ENCODE peak calls at places on chromosomes 6 and 20, in five cellular contexts. One of them, this sample, is unnamed.
A peak's percentile ranks its signal among the peaks of the same experiment; 100 is the strongest.

GRCh38 chr6:88666906-88667305 is 296.5 kb downstream of the RNGTT start:
- DNase-seq in Peyer's patch: no peak
- DNase-seq in body of pancreas: no peak
- DNase-seq in fibroblast of lung: no peak
- DNase-seq in GM12878: no peak
- DNase-seq in this sample: no peak

GRCh38 chr6:92271101-92271500 is 1148.3 kb downstream of the EPHA7 start:
- DNase-seq in Peyer's patch: no peak
- DNase-seq in body of pancreas: no peak
- DNase-seq in fibroblast of lung: no peak
- DNase-seq in GM12878: no peak
- DNase-seq in this sample: no peak

GRCh38 chr20:833121-833449 is 430 bp upstream of the FAM110A start:
- DNase-seq in Peyer's patch: no peak
- DNase-seq in body of pancreas: no peak
- DNase-seq in fibroblast of lung: no peak
- DNase-seq in GM12878: no peak
- DNase-seq in this sample: no peak

GRCh38 chr6:118207947-118208346 is 300.9 kb downstream of the SLC35F1 start:
- DNase-seq in Peyer's patch: no peak
- DNase-seq in body of pancreas: no peak
- DNase-seq in fibroblast of lung: no peak
- DNase-seq in GM12878: no peak
- DNase-seq in this sample: no peak

GRCh38 chr20:59055302-59055701 is 12.7 kb upstream of the PRELID3B start:
- DNase-seq in Peyer's patch: no peak
- DNase-seq in body of pancreas: no peak
- DNase-seq in fibroblast of lung: peak; percentile 47
- DNase-seq in GM12878: no peak
- DNase-seq in this sample: no peak

GRCh38 chr20:34439168-34439567 is 76.1 kb downstream of the ITCH start:
- DNase-seq in Peyer's patch: no peak
- DNase-seq in body of pancreas: no peak
- DNase-seq in fibroblast of lung: no peak
- DNase-seq in GM12878: no peak
- DNase-seq in this sample: no peak

GRCh38 chr6:90136176-90136575 is 160.5 kb downstream of the BACH2 start:
- DNase-seq in Peyer's patch: no peak
- DNase-seq in body of pancreas: no peak
- DNase-seq in fibroblast of lung: no peak
- DNase-seq in GM12878: no peak
- DNase-seq in this sample: no peak

GRCh38 chr6:14165091-14165490 is 47.5 kb downstream of the CD83 start:
- DNase-seq in Peyer's patch: no peak
- DNase-seq in body of pancreas: no peak
- DNase-seq in fibroblast of lung: peak; percentile 68
- DNase-seq in GM12878: no peak
- DNase-seq in this sample: no peak

GRCh38 chr20:41476446-41476845 is 109.8 kb upstream of the EMILIN3 start:
- DNase-seq in Peyer's patch: no peak
- DNase-seq in body of pancreas: no peak
- DNase-seq in fibroblast of lung: no peak
- DNase-seq in GM12878: no peak
- DNase-seq in this sample: no peak

GRCh38 chr6:56246941-56247653 is at the start of gene COL21A1:
- DNase-seq in Peyer's patch: no peak
- DNase-seq in body of pancreas: peak; percentile 22
- DNase-seq in fibroblast of lung: peak; percentile 45
- DNase-seq in GM12878: no peak
- DNase-seq in this sample: peak; percentile 71

GRCh38 chr6:2448826-2449571 is 203.6 kb upstream of the GMDS start:
- DNase-seq in Peyer's patch: peak; percentile 63
- DNase-seq in body of pancreas: no peak
- DNase-seq in fibroblast of lung: peak; percentile 88
- DNase-seq in GM12878: no peak
- DNase-seq in this sample: no peak

GRCh38 chr6:55108469-55109130 is 65.7 kb upstream of the HCRTR2 start:
- DNase-seq in Peyer's patch: no peak
- DNase-seq in body of pancreas: no peak
- DNase-seq in fibroblast of lung: no peak
- DNase-seq in GM12878: no peak
- DNase-seq in this sample: peak; percentile 41

GRCh38 chr6:128233501-128233900 is 286.9 kb downstream of the PTPRK start:
- DNase-seq in Peyer's patch: no peak
- DNase-seq in body of pancreas: no peak
- DNase-seq in fibroblast of lung: no peak
- DNase-seq in GM12878: no peak
- DNase-seq in this sample: no peak

GRCh38 chr6:164216368-164216767 is 801.9 kb downstream of the QKI start:
- DNase-seq in Peyer's patch: no peak
- DNase-seq in body of pancreas: no peak
- DNase-seq in fibroblast of lung: no peak
- DNase-seq in GM12878: no peak
- DNase-seq in this sample: no peak

GRCh38 chr6:45512594-45512993 is 134.9 kb upstream of the SUPT3H start:
- DNase-seq in Peyer's patch: no peak
- DNase-seq in body of pancreas: no peak
- DNase-seq in fibroblast of lung: no peak
- DNase-seq in GM12878: no peak
- DNase-seq in this sample: no peak

GRCh38 chr6:158047120-158047518 is 65.5 kb downstream of the SYNJ2 start:
- DNase-seq in Peyer's patch: peak; percentile 63
- DNase-seq in body of pancreas: no peak
- DNase-seq in fibroblast of lung: no peak
- DNase-seq in GM12878: no peak
- DNase-seq in this sample: no peak
- H3K27ac ChIP-seq in Peyer's patch: no peak overlapping the region
- H3K27ac ChIP-seq in body of pancreas: no peak overlapping the region
- H3K27ac ChIP-seq in fibroblast of lung: no peak overlapping the region
- H3K27ac ChIP-seq in GM12878: no peak overlapping the region
- H3K27ac ChIP-seq in this sample: no peak overlapping the region

DNA sequence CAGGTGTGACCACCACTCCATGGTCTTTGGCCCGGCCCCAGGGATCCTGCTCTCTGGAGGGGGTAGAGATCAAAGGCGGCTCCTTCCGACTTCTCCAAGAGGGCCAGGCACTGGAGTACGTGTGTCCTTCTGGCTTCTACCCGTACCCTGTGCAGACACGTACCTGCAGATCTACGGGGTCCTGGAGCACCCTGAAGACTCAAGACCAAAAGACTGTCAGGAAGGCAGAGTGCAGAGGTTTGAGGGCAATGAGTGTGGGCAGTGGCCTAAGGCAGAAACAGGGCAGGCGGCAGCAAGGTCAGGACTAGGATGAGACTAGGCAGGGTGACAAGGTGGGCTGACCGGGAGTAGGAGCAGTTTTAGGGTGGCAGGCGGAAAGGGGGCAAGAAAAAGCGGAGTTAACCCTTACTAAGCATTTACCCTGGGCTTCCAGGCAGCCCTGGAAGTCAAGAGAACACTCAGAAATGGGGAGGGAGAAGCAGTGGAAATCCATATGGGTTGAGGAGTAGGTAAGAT is 533 bp downstream of the CFB start:
- DNase-seq in Peyer's patch: no peak
- DNase-seq in body of pancreas: no peak
- DNase-seq in fibroblast of lung: no peak
- DNase-seq in GM12878: no peak
- DNase-seq in this sample: peak; percentile 58
- H3K4me3 ChIP-seq in Peyer's patch: peak overlapping the region; percentile 42
- H3K4me3 ChIP-seq in body of pancreas: no peak overlapping the region
- H3K4me3 ChIP-seq in fibroblast of lung: no peak overlapping the region
- H3K4me3 ChIP-seq in GM12878: no peak overlapping the region
- H3K4me3 ChIP-seq in this sample: peak overlapping the region; percentile 11

GRCh38 chr20:58017970-58018530 is 210.4 kb downstream of the ANKRD60 start:
- DNase-seq in Peyer's patch: no peak
- DNase-seq in body of pancreas: no peak
- DNase-seq in fibroblast of lung: no peak
- DNase-seq in GM12878: no peak
- DNase-seq in this sample: peak; percentile 56

GRCh38 chr20:58016779-58017178 is 211.7 kb downstream of the ANKRD60 start:
- DNase-seq in Peyer's patch: no peak
- DNase-seq in body of pancreas: no peak
- DNase-seq in fibroblast of lung: no peak
- DNase-seq in GM12878: no peak
- DNase-seq in this sample: no peak

GRCh38 chr20:58019027-58019849 is 209.2 kb downstream of the ANKRD60 start:
- DNase-seq in Peyer's patch: no peak
- DNase-seq in body of pancreas: no peak
- DNase-seq in fibroblast of lung: no peak
- DNase-seq in GM12878: no peak
- DNase-seq in this sample: peak; percentile 60

GRCh38 chr20:58018590-58018989 is 209.9 kb downstream of the ANKRD60 start:
- DNase-seq in Peyer's patch: no peak
- DNase-seq in body of pancreas: no peak
- DNase-seq in fibroblast of lung: no peak
- DNase-seq in GM12878: no peak
- DNase-seq in this sample: peak; percentile 57

GRCh38 chr20:58017237-58017969 is 211.1 kb downstream of the ANKRD60 start:
- DNase-seq in Peyer's patch: peak; percentile 69
- DNase-seq in body of pancreas: peak; percentile 69
- DNase-seq in fibroblast of lung: no peak
- DNase-seq in GM12878: no peak
- DNase-seq in this sample: peak; percentile 72
- H3K27ac ChIP-seq in Peyer's patch: no peak overlapping the region
- H3K27ac ChIP-seq in body of pancreas: peak overlapping the region; percentile 81
- H3K27ac ChIP-seq in fibroblast of lung: no peak overlapping the region
- H3K27ac ChIP-seq in GM12878: no peak overlapping the region
- H3K27ac ChIP-seq in this sample: no peak overlapping the region

DNA sequence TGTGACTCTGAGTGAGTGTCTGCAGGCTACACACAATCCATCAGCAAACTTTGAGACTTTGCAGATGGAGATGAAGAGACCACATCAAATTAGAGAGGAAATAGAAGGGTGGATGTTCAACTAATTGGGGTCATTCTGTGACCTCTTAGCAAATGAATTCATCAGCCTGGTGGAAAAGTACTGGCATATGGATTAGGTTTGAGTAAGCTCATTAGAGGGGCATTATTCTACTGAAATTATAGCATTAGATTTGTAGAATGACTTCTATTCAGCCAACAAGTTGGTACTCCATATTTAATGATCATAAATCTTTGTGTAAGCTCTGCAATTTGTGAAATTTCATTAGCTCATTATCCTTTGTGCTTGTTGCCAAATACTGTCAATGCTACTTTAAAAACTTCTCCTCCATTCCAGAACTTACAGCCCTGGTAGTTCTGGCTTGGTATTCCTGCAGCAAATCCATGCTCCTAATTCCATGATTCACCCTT is 63.8 kb downstream of the ADTRP start:
- DNase-seq in Peyer's patch: no peak
- DNase-seq in body of pancreas: no peak
- DNase-seq in fibroblast of lung: no peak
- DNase-seq in GM12878: no peak
- DNase-seq in this sample: no peak
- H3K4me3 ChIP-seq in Peyer's patch: no peak overlapping the region
- H3K4me3 ChIP-seq in body of pancreas: no peak overlapping the region
- H3K4me3 ChIP-seq in fibroblast of lung: no peak overlapping the region
- H3K4me3 ChIP-seq in GM12878: no peak overlapping the region
- H3K4me3 ChIP-seq in this sample: no peak overlapping the region

GRCh38 chr20:57443866-57444265 is 52.7 kb downstream of the RBM38 start:
- DNase-seq in Peyer's patch: no peak
- DNase-seq in body of pancreas: no peak
- DNase-seq in fibroblast of lung: no peak
- DNase-seq in GM12878: no peak
- DNase-seq in this sample: no peak

GRCh38 chr20:57444394-57445048 is 53.3 kb downstream of the RBM38 start:
- DNase-seq in Peyer's patch: no peak
- DNase-seq in body of pancreas: no peak
- DNase-seq in fibroblast of lung: no peak
- DNase-seq in GM12878: no peak
- DNase-seq in this sample: no peak

GRCh38 chr20:57442888-57443239 is 51.7 kb downstream of the RBM38 start:
- DNase-seq in Peyer's patch: no peak
- DNase-seq in body of pancreas: peak; percentile 53
- DNase-seq in fibroblast of lung: no peak
- DNase-seq in GM12878: no peak
- DNase-seq in this sample: no peak

GRCh38 chr20:57442160-57442887 is 51.1 kb downstream of the RBM38 start:
- DNase-seq in Peyer's patch: no peak
- DNase-seq in body of pancreas: no peak
- DNase-seq in fibroblast of lung: no peak
- DNase-seq in GM12878: no peak
- DNase-seq in this sample: no peak

DNA sequence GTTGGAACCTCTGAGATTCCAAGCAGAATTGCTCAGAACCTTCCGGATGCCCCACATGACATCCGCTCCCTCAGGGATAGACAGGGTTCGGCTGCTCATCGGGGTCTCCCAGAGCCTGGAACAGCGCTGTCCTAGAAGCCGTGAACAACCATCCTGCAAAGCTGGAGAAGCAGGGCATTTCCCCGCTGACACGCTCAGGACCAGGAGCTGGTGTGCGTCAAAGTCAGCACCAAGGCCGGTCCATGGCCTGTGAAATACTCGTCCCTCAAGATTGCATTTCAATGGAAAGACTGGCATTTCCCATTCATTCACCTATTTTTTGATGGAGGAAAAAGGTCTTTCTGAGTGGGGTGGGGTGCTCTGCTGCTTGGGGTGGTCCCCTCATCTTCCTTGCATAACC is 52.2 kb downstream of the RBM38 start:
- DNase-seq in Peyer's patch: no peak
- DNase-seq in body of pancreas: no peak
- DNase-seq in fibroblast of lung: no peak
- DNase-seq in GM12878: no peak
- DNase-seq in this sample: no peak
- H3K27ac ChIP-seq in Peyer's patch: no peak overlapping the region
- H3K27ac ChIP-seq in body of pancreas: peak overlapping the region; percentile 95
- H3K27ac ChIP-seq in fibroblast of lung: no peak overlapping the region
- H3K27ac ChIP-seq in GM12878: no peak overlapping the region
- H3K27ac ChIP-seq in this sample: no peak overlapping the region

DNA sequence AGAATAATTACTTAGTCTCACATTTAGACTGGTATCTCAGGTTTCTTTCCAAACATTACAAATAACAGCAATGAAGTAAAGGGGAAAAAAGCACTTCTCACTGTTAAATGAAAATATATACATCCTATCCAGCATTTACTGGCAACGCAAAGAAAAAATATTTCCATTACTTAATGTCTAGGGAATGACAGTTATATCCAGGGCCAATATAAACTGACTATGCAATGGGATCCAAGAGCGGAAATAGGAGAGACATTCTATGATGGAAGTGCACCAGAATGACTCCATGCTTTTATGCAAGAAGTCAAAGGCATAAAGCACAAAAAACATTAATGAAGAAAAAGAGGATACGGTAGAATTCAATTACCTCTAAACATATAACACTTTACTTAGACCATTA is 60.2 kb downstream of the ME1 start:
- DNase-seq in Peyer's patch: no peak
- DNase-seq in body of pancreas: no peak
- DNase-seq in fibroblast of lung: peak; percentile 63
- DNase-seq in GM12878: no peak
- DNase-seq in this sample: no peak
- H3K4me3 ChIP-seq in Peyer's patch: no peak overlapping the region
- H3K4me3 ChIP-seq in body of pancreas: no peak overlapping the region
- H3K4me3 ChIP-seq in fibroblast of lung: no peak overlapping the region
- H3K4me3 ChIP-seq in GM12878: no peak overlapping the region
- H3K4me3 ChIP-seq in this sample: no peak overlapping the region

This sample was measured in spleen.